ENCODE peak calls at places on chromosomes 3 and 15, in seven cellular contexts. S is HepG2, U is adipocyte, Z is PC-9, X is SJSA1, O is heart left ventricle, I is astrocyte of the spinal cord. Y is an unnamed sample.

GRCh38 chr3:49120438-49121135 is at the start of gene USP19:
- DNase-seq in S (peak), U (peak), Z (peak), X (peak), O (peak), I (peak), Y (peak)

GRCh38 chr15:87877114-87877810 is 379.3 kb downstream of the NTRK3 start:
- DNase-seq in S (no peak), U (no peak), Z (no peak), X (peak), O (peak), I (peak), Y (no peak)

GRCh38 chr3:55226696-55227095 is 260.4 kb downstream of the WNT5A start:
- DNase-seq in S (no peak), U (no peak), Z (no peak), X (no peak), O (no peak), I (no peak), Y (no peak)

GRCh38 chr15:69000725-69001503 is 13.6 kb upstream of the NOX5 start:
- DNase-seq in S (no peak), U (no peak), Z (no peak), X (no peak), O (no peak), I (no peak), Y (no peak)

GRCh38 chr3:190581041-190581501 is 67.2 kb downstream of the IL1RAP start:
- DNase-seq in S (no peak), U (peak), Z (no peak), X (no peak), O (no peak), I (peak), Y (no peak)

GRCh38 chr3:147389265-147390175 is 16.8 kb downstream of the ZIC4 start:
- DNase-seq in S (no peak), U (no peak), Z (no peak), X (no peak), O (no peak), I (peak), Y (no peak)

GRCh38 chr15:101532865-101533264 is 43.4 kb upstream of the PCSK6 start:
- DNase-seq in S (no peak), U (no peak), Z (no peak), X (peak), O (no peak), I (no peak), Y (no peak)

GRCh38 chr15:91408476-91409076 is 308.5 kb downstream of the SV2B start:
- DNase-seq in S (no peak), U (no peak), Z (no peak), X (no peak), O (peak), I (no peak), Y (no peak)

GRCh38 chr3:107514453-107514852 is 8.3 kb upstream of the BBX start:
- DNase-seq in S (no peak), U (no peak), Z (no peak), X (no peak), O (no peak), I (no peak), Y (no peak)

GRCh38 chr15:40435331-40436089 is 5.2 kb upstream of the BAHD1 start:
- DNase-seq in S (no peak), U (peak), Z (no peak), X (no peak), O (no peak), I (no peak), Y (no peak)

GRCh38 chr15:27492021-27492621 is 521.1 kb downstream of the GABRG3 start:
- DNase-seq in S (no peak), U (no peak), Z (no peak), X (no peak), O (no peak), I (peak), Y (no peak)

GRCh38 chr3:50226888-50227389 is 9.1 kb upstream of the GNAI2 start:
- DNase-seq in S (no peak), U (peak), Z (peak), X (no peak), O (no peak), I (peak), Y (no peak)

GRCh38 chr3:189486556-189486955 is 144.6 kb upstream of the TP63 start:
- DNase-seq in S (no peak), U (no peak), Z (no peak), X (no peak), O (no peak), I (no peak), Y (no peak)

GRCh38 chr3:46104706-46105105 is 77.4 kb upstream of the XCR1 start:
- DNase-seq in S (no peak), U (no peak), Z (peak), X (no peak), O (no peak), I (no peak), Y (no peak)

GRCh38 chr3:52333869-52334557 is 17.9 kb downstream of the DNAH1 start:
- DNase-seq in S (peak), U (no peak), Z (no peak), X (no peak), O (no peak), I (no peak), Y (no peak)

GRCh38 chr3:30729512-30729911 is 123.1 kb downstream of the TGFBR2 start:
- DNase-seq in S (no peak), U (no peak), Z (no peak), X (no peak), O (no peak), I (no peak), Y (peak)

GRCh38 chr3:43905157-43905556 is 214.4 kb downstream of the ABHD5 start:
- DNase-seq in S (no peak), U (peak), Z (no peak), X (no peak), O (no peak), I (no peak), Y (no peak)

GRCh38 chr3:69999191-70000027 is at the start of gene SAMMSON:
- DNase-seq in S (no peak), U (no peak), Z (no peak), X (peak), O (no peak), I (peak), Y (no peak)

GRCh38 chr15:72379856-72380255 is 4.0 kb upstream of the HEXA start:
- DNase-seq in S (no peak), U (no peak), Z (no peak), X (no peak), O (no peak), I (no peak), Y (no peak)

DNA sequence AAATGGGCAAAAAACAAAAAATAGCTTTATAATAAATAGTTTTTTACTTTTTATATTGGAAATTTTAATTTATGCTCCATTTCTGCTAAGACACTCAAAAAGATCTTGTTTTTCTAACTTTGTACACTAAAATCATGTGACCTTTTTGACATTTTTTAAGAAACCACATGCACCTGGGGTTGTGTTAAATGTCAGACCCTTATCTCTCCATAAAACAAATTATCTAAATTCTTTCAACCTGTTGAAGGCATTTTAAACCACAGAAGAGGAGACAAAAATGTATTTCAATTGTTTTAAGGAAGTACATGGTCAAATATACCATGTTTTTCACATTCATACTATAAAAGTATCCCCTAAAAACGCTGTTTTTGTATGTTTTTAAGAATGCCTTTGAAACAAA is 29.2 kb downstream of the IFT80 start:
- DNase-seq in S (no peak), U (no peak), Z (no peak), X (no peak), O (no peak), I (no peak), Y (peak)
- H3K4me3 ChIP-seq in S (no peak), U (no peak), Z (no peak), X (no peak), O (no peak), I (no peak), Y (no peak)

DNA sequence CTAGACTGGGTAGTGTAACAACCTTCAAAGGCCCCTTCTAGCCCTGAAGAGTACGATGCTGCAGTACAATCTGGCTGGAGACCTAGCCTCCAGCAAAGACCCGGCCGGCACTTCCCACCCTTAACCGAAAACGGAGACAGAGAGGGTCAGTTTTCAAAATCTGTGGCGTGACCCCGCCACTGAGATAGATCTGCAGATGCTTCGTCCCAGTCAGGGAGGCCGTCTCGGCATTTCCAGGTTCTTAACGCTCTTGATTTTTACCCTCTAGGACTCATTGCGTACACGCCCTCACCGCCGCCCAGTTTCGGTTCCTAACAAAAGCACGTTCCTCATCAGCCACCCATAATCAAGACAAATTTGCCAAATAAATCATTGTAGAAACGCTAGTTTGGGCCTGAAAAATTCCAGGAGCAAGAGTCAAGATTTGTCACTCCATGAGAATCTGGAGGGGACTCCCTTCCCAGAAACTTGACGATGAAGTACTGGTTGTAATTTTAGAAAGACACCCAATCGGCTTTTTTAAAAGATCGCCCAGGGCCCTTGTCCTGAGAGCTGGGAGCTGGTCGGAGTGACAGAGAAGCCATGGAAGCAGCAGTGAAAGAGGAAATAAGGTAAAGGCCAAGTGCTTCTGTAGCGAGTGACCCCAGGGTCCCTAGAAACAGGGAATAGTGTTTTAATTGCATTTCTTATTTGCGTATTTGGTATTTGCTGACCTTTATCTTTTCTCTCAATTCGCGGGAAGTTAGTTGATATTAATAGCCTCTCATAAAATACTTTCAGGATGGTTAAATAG is 863 bp upstream of the TMEM87A start:
- DNase-seq in S (peak), U (peak), Z (peak), X (peak), O (peak), I (peak), Y (no peak)
- H3K4me3 ChIP-seq in S (peak), U (peak), Z (peak), X (peak), O (peak), I (peak), Y (peak)

GRCh38 chr3:31920310-31920709 is 60.8 kb downstream of the OSBPL10 start:
- DNase-seq in S (no peak), U (no peak), Z (no peak), X (no peak), O (no peak), I (no peak), Y (no peak)

GRCh38 chr3:31921833-31922232 is 59.2 kb downstream of the OSBPL10 start:
- DNase-seq in S (no peak), U (no peak), Z (no peak), X (no peak), O (no peak), I (no peak), Y (no peak)

GRCh38 chr3:31919528-31919927 is 61.5 kb downstream of the OSBPL10 start:
- DNase-seq in S (peak), U (no peak), Z (no peak), X (no peak), O (no peak), I (no peak), Y (no peak)

GRCh38 chr3:31918179-31919165 is 62.6 kb downstream of the OSBPL10 start:
- DNase-seq in S (no peak), U (peak), Z (no peak), X (no peak), O (no peak), I (peak), Y (peak)

GRCh38 chr3:31917303-31917903 is 63.7 kb downstream of the OSBPL10 start:
- DNase-seq in S (no peak), U (no peak), Z (no peak), X (no peak), O (no peak), I (no peak), Y (no peak)
- H3K4me3 ChIP-seq in S (no peak), U (peak), Z (no peak), X (no peak), O (peak), I (no peak), Y (no peak)

GRCh38 chr3:170768334-170768801 is 101.6 kb downstream of the RPL22L1 start:
- DNase-seq in S (no peak), U (no peak), Z (no peak), X (peak), O (no peak), I (peak), Y (peak)
- H3K4me3 ChIP-seq in S (no peak), U (no peak), Z (no peak), X (no peak), O (no peak), I (no peak), Y (no peak)

GRCh38 chr3:27723803-27724458 is 1.8 kb upstream of the EOMES start:
- DNase-seq in S (no peak), U (no peak), Z (no peak), X (no peak), O (no peak), I (no peak), Y (no peak)

GRCh38 chr3:27721717-27722564 is at the start of gene EOMES:
- DNase-seq in S (peak), U (peak), Z (peak), X (no peak), O (no peak), I (peak), Y (peak)

GRCh38 chr3:27724459-27725197 is 2.5 kb upstream of the EOMES start:
- DNase-seq in S (no peak), U (no peak), Z (no peak), X (no peak), O (no peak), I (no peak), Y (no peak)

GRCh38 chr3:27720899-27721716 is 1.0 kb downstream of the EOMES start:
- DNase-seq in S (no peak), U (no peak), Z (no peak), X (no peak), O (no peak), I (no peak), Y (no peak)

GRCh38 chr3:27722957-27723802 is 1.1 kb upstream of the EOMES start:
- DNase-seq in S (no peak), U (peak), Z (no peak), X (no peak), O (no peak), I (no peak), Y (no peak)
- H3K4me3 ChIP-seq in S (no peak), U (peak), Z (no peak), X (no peak), O (peak), I (no peak), Y (no peak)

GRCh38 chr15:89406756-89407650 is 72.4 kb upstream of the POLG start:
- DNase-seq in S (no peak), U (peak), Z (no peak), X (no peak), O (no peak), I (no peak), Y (no peak)
- H3K4me3 ChIP-seq in S (no peak), U (peak), Z (no peak), X (no peak), O (peak), I (no peak), Y (no peak)

Y was measured in Jurkat, Clone E6-1.